ENCODE peak calls at places on chromosomes 4 and X, in six cellular contexts. J, Q, S, A, W and R are unnamed samples.
A peak's percentile ranks its signal among the peaks of the same experiment; 100 is the strongest.

GRCh38 chrX:39857780-39858179 is 240.0 kb downstream of the BCOR start:
- DNase-seq in Q (no peak), A (no peak), S (no peak), W (no peak), J (no peak), R (no peak)

GRCh38 chr4:81786770-81787169 is 315.1 kb upstream of the RASGEF1B start:
- DNase-seq in Q (no peak), S (no peak), A (no peak), J (no peak), W (no peak), R (no peak)

GRCh38 chrX:40831750-40832149 is 96.4 kb upstream of the MED14 start:
- DNase-seq in Q (no peak), J (no peak), W (no peak), A (no peak), S (no peak), R (no peak)

GRCh38 chr4:168674869-168675268 is 178.0 kb downstream of the PALLD start:
- DNase-seq in J (no peak), S (no peak), A (no peak), Q (peak; percentile 36), W (no peak), R (no peak)

GRCh38 chrX:35919536-35920309 is at the start of gene CFAP47:
- DNase-seq in Q (peak; percentile 73), A (peak; percentile 14), W (peak; percentile 24), S (peak; percentile 33), J (no peak), R (peak; percentile 12)

GRCh38 chr4:48360285-48360965 is 19.1 kb downstream of the SLAIN2 start:
- DNase-seq in J (no peak), S (no peak), A (no peak), Q (no peak), W (no peak), R (no peak)

GRCh38 chr4:109861941-109862340 is 14.0 kb downstream of the LRIT3 start:
- DNase-seq in S (no peak), Q (no peak), W (no peak), J (no peak), A (no peak), R (no peak)

GRCh38 chr4:24794111-24794860 is 1.1 kb upstream of the SOD3 start:
- DNase-seq in W (no peak), J (peak; percentile 56), S (no peak), Q (no peak), A (no peak), R (peak; percentile 17)

GRCh38 chrX:102155806-102156179 is at the start of gene BEX5:
- DNase-seq in W (peak; percentile 59), J (peak; percentile 44), S (peak; percentile 72), A (peak; percentile 37), Q (peak; percentile 48), R (peak; percentile 68)

GRCh38 chr4:41532880-41533279 is 5.1 kb upstream of the LIMCH1 start:
- DNase-seq in J (no peak), S (no peak), Q (no peak), W (no peak), A (no peak), R (no peak)

GRCh38 chr4:164956766-164957643 is 20.5 kb downstream of the TRIM61 start:
- DNase-seq in Q (peak; percentile 90), W (peak; percentile 77), A (peak; percentile 45), J (peak; percentile 45), S (peak; percentile 83), R (peak; percentile 82)

GRCh38 chr4:60129740-60130139 is 1070.4 kb upstream of the ADGRL3 start:
- DNase-seq in J (no peak), A (no peak), S (no peak), W (no peak), Q (no peak), R (no peak)

GRCh38 chr4:118280501-118281218 is 72.1 kb downstream of the PRSS12 start:
- DNase-seq in W (peak; percentile 23), J (no peak), A (no peak), S (peak; percentile 50), Q (peak; percentile 77), R (peak; percentile 69)

GRCh38 chrX:16671005-16671404 is 21.0 kb downstream of the S100G start:
- DNase-seq in W (peak; percentile 62), J (no peak), A (peak; percentile 12), Q (peak; percentile 74), S (no peak), R (no peak)

GRCh38 chrX:110852180-110852579 is 56.6 kb upstream of the CHRDL1 start:
- DNase-seq in J (no peak), W (no peak), Q (peak; percentile 19), S (no peak), A (no peak), R (no peak)

GRCh38 chr4:86015412-86016350 is 344.2 kb downstream of the MAPK10 start:
- DNase-seq in J (no peak), A (no peak), Q (no peak), S (no peak), W (no peak), R (no peak)

GRCh38 chr4:90207887-90208454 is 80.8 kb downstream of the CCSER1 start:
- DNase-seq in W (no peak), J (no peak), S (no peak), A (no peak), Q (no peak), R (no peak)

GRCh38 chrX:9489234-9489633 is 24.4 kb downstream of the TBL1X start:
- DNase-seq in A (no peak), Q (no peak), J (no peak), S (no peak), W (no peak), R (no peak)

GRCh38 chr4:167943872-167944505 is 148.3 kb upstream of the ANXA10 start:
- DNase-seq in A (no peak), S (no peak), Q (no peak), J (no peak), W (no peak), R (no peak)

GRCh38 chrX:30513284-30513683 is 64.3 kb downstream of the TASL start:
- DNase-seq in J (no peak), Q (no peak), W (no peak), A (no peak), S (no peak), R (no peak)

GRCh38 chrX:1658083-1658463 is 43.2 kb downstream of the ASMT start:
- DNase-seq in S (no peak), A (no peak), J (no peak), W (no peak), Q (no peak), R (no peak)

GRCh38 chr4:174437756-174438155 is 84.5 kb downstream of the HPGD start:
- DNase-seq in Q (no peak), A (no peak), W (no peak), S (no peak), J (no peak), R (no peak)

GRCh38 chr4:18568600-18568999 is 547.0 kb upstream of the LCORL start:
- DNase-seq in Q (peak; percentile 28), W (no peak), S (no peak), J (no peak), A (no peak), R (no peak)

GRCh38 chr4:24842356-24842755 is 47.0 kb downstream of the SOD3 start:
- DNase-seq in W (no peak), S (no peak), J (no peak), Q (no peak), A (no peak), R (peak; percentile 38)

GRCh38 chr4:41026971-41027370 is 187.4 kb downstream of the APBB2 start:
- DNase-seq in W (no peak), A (no peak), Q (no peak), S (no peak), J (no peak), R (no peak)

GRCh38 chr4:86910820-86911684 is 18.8 kb upstream of the C4orf36 start:
- DNase-seq in A (no peak), W (no peak), Q (no peak), J (no peak), S (no peak), R (no peak)

GRCh38 chr4:911871-912490 is 20.1 kb downstream of the GAK start:
- DNase-seq in W (no peak), Q (no peak), A (no peak), J (no peak), S (no peak), R (peak; percentile 22)

GRCh38 chr4:98506462-98507132 is 151.8 kb downstream of the TSPAN5 start:
- DNase-seq in Q (no peak), W (no peak), A (no peak), J (no peak), S (no peak), R (no peak)

GRCh38 chrX:141439651-141440050 is 144.9 kb downstream of the SPANXA1 start:
- DNase-seq in S (no peak), W (no peak), Q (no peak), J (no peak), A (no peak), R (no peak)

GRCh38 chr4:109389367-109390118 is 44.1 kb upstream of the SEC24B start:
- DNase-seq in Q (peak; percentile 11), J (no peak), W (no peak), A (no peak), S (no peak), R (no peak)

GRCh38 chr4:149574973-149575372 is 240.7 kb downstream of the IQCM start:
- DNase-seq in S (no peak), W (no peak), J (no peak), A (no peak), Q (no peak), R (no peak)

GRCh38 chrX:45749375-45749774 is 548.7 kb upstream of the DIPK2B start:
- DNase-seq in W (no peak), Q (no peak), J (no peak), A (no peak), S (no peak), R (no peak)

GRCh38 chrX:129316461-129316860 is 206.8 kb downstream of the SMARCA1 start:
- DNase-seq in J (no peak), S (no peak), A (no peak), Q (no peak), W (no peak), R (no peak)

GRCh38 chr4:82898322-82899243 is 2.0 kb upstream of the THAP9 start:
- DNase-seq in W (no peak), S (no peak), Q (peak; percentile 61), A (peak; percentile 42), J (peak; percentile 27), R (no peak)

GRCh38 chrX:104877504-104877903 is 311.5 kb downstream of the IL1RAPL2 start:
- DNase-seq in A (no peak), J (no peak), S (no peak), Q (no peak), W (no peak), R (no peak)

GRCh38 chr4:169795585-169795984 is 37.8 kb upstream of the HPF1 start:
- DNase-seq in S (no peak), W (no peak), A (no peak), J (no peak), Q (no peak), R (no peak)

GRCh38 chr4:176779421-176779820 is 13.3 kb downstream of the VEGFC start:
- DNase-seq in S (no peak), Q (no peak), W (no peak), J (no peak), A (no peak), R (no peak)

GRCh38 chr4:89254847-89255246 is 52.8 kb downstream of the GPRIN3 start:
- DNase-seq in Q (peak; percentile 45), J (no peak), S (peak; percentile 37), W (no peak), A (no peak), R (peak; percentile 40)